ENCODE peak calls at places on chromosome 18, in ten cellular contexts. One of them, this sample, is unnamed.

GRCh38 chr18:12236934-12237832 is 17.0 kb upstream of the CIDEA start:
- DNase-seq in epithelial cell of proximal tubule: no peak
- DNase-seq in right atrium auricular region: peak; percentile 77
- DNase-seq in psoas muscle: peak; percentile 73
- DNase-seq in neuronal stem cell: peak; percentile 64
- DNase-seq in stomach: peak; percentile 75
- DNase-seq in A549: peak; percentile 57
- DNase-seq in pancreas: peak; percentile 81
- DNase-seq in HL-60: peak; percentile 74
- DNase-seq in uterus: peak; percentile 46
- DNase-seq in this sample: peak; percentile 69

GRCh38 chr18:49921278-49922037 is 108.1 kb upstream of the ACAA2 start:
- DNase-seq in epithelial cell of proximal tubule: no peak
- DNase-seq in right atrium auricular region: no peak
- DNase-seq in psoas muscle: no peak
- DNase-seq in neuronal stem cell: no peak
- DNase-seq in stomach: no peak
- DNase-seq in A549: no peak
- DNase-seq in pancreas: no peak
- DNase-seq in HL-60: no peak
- DNase-seq in uterus: no peak
- DNase-seq in this sample: no peak

GRCh38 chr18:37493352-37493935 is 72.2 kb downstream of the CELF4 start:
- DNase-seq in epithelial cell of proximal tubule: no peak
- DNase-seq in right atrium auricular region: no peak
- DNase-seq in psoas muscle: no peak
- DNase-seq in neuronal stem cell: no peak
- DNase-seq in stomach: no peak
- DNase-seq in A549: no peak
- DNase-seq in pancreas: no peak
- DNase-seq in HL-60: no peak
- DNase-seq in uterus: no peak
- DNase-seq in this sample: no peak

GRCh38 chr18:11899063-11899462 is 9.1 kb downstream of the MPPE1 start:
- DNase-seq in epithelial cell of proximal tubule: no peak
- DNase-seq in right atrium auricular region: no peak
- DNase-seq in psoas muscle: no peak
- DNase-seq in neuronal stem cell: no peak
- DNase-seq in stomach: no peak
- DNase-seq in A549: no peak
- DNase-seq in pancreas: no peak
- DNase-seq in HL-60: peak; percentile 60
- DNase-seq in uterus: no peak
- DNase-seq in this sample: no peak

GRCh38 chr18:48955528-48956261 is 4.9 kb upstream of the SMAD7 start:
- DNase-seq in epithelial cell of proximal tubule: no peak
- DNase-seq in right atrium auricular region: peak; percentile 90
- DNase-seq in psoas muscle: peak; percentile 81
- DNase-seq in neuronal stem cell: no peak
- DNase-seq in stomach: peak; percentile 50
- DNase-seq in A549: no peak
- DNase-seq in pancreas: no peak
- DNase-seq in HL-60: no peak
- DNase-seq in uterus: peak; percentile 79
- DNase-seq in this sample: no peak

GRCh38 chr18:2326999-2327398 is 244.3 kb downstream of the METTL4 start:
- DNase-seq in epithelial cell of proximal tubule: no peak
- DNase-seq in right atrium auricular region: no peak
- DNase-seq in psoas muscle: no peak
- DNase-seq in neuronal stem cell: no peak
- DNase-seq in stomach: no peak
- DNase-seq in A549: no peak
- DNase-seq in pancreas: no peak
- DNase-seq in HL-60: no peak
- DNase-seq in uterus: no peak
- DNase-seq in this sample: no peak

GRCh38 chr18:79634186-79634585 is 45.4 kb upstream of the CTDP1 start:
- DNase-seq in epithelial cell of proximal tubule: no peak
- DNase-seq in right atrium auricular region: peak; percentile 34
- DNase-seq in psoas muscle: no peak
- DNase-seq in neuronal stem cell: no peak
- DNase-seq in stomach: no peak
- DNase-seq in A549: no peak
- DNase-seq in pancreas: no peak
- DNase-seq in HL-60: no peak
- DNase-seq in uterus: no peak
- DNase-seq in this sample: no peak

GRCh38 chr18:55763805-55764204 is 175.8 kb upstream of the TCF4 start:
- DNase-seq in epithelial cell of proximal tubule: no peak
- DNase-seq in right atrium auricular region: no peak
- DNase-seq in psoas muscle: no peak
- DNase-seq in neuronal stem cell: no peak
- DNase-seq in stomach: no peak
- DNase-seq in A549: no peak
- DNase-seq in pancreas: no peak
- DNase-seq in HL-60: no peak
- DNase-seq in uterus: no peak
- DNase-seq in this sample: no peak

GRCh38 chr18:48133675-48134251 is 203.3 kb upstream of the SMAD2 start:
- DNase-seq in epithelial cell of proximal tubule: no peak
- DNase-seq in right atrium auricular region: no peak
- DNase-seq in psoas muscle: no peak
- DNase-seq in neuronal stem cell: no peak
- DNase-seq in stomach: peak; percentile 63
- DNase-seq in A549: no peak
- DNase-seq in pancreas: no peak
- DNase-seq in HL-60: no peak
- DNase-seq in uterus: peak; percentile 31
- DNase-seq in this sample: no peak

GRCh38 chr18:24677011-24677410 is 216.6 kb downstream of the HRH4 start:
- DNase-seq in epithelial cell of proximal tubule: no peak
- DNase-seq in right atrium auricular region: no peak
- DNase-seq in psoas muscle: no peak
- DNase-seq in neuronal stem cell: no peak
- DNase-seq in stomach: no peak
- DNase-seq in A549: no peak
- DNase-seq in pancreas: no peak
- DNase-seq in HL-60: no peak
- DNase-seq in uterus: no peak
- DNase-seq in this sample: no peak

GRCh38 chr18:55079481-55080350 is 120.5 kb upstream of the CCDC68 start:
- DNase-seq in epithelial cell of proximal tubule: no peak
- DNase-seq in right atrium auricular region: no peak
- DNase-seq in psoas muscle: no peak
- DNase-seq in neuronal stem cell: no peak
- DNase-seq in stomach: no peak
- DNase-seq in A549: no peak
- DNase-seq in pancreas: no peak
- DNase-seq in HL-60: no peak
- DNase-seq in uterus: peak; percentile 23
- DNase-seq in this sample: no peak

GRCh38 chr18:21904856-21905255 is 164.3 kb downstream of the MIB1 start:
- DNase-seq in epithelial cell of proximal tubule: no peak
- DNase-seq in right atrium auricular region: no peak
- DNase-seq in psoas muscle: peak; percentile 27
- DNase-seq in neuronal stem cell: no peak
- DNase-seq in stomach: no peak
- DNase-seq in A549: no peak
- DNase-seq in pancreas: peak; percentile 19
- DNase-seq in HL-60: no peak
- DNase-seq in uterus: peak; percentile 56
- DNase-seq in this sample: no peak

GRCh38 chr18:45785015-45785597 is 40.4 kb upstream of the SIGLEC15 start:
- DNase-seq in epithelial cell of proximal tubule: no peak
- DNase-seq in right atrium auricular region: no peak
- DNase-seq in psoas muscle: no peak
- DNase-seq in neuronal stem cell: no peak
- DNase-seq in stomach: no peak
- DNase-seq in A549: no peak
- DNase-seq in pancreas: no peak
- DNase-seq in HL-60: no peak
- DNase-seq in uterus: no peak
- DNase-seq in this sample: peak; percentile 9
- H3K4me3 ChIP-seq in epithelial cell of proximal tubule: no peak overlapping the region
- H3K4me3 ChIP-seq in right atrium auricular region: no peak overlapping the region
- H3K4me3 ChIP-seq in psoas muscle: no peak overlapping the region
- H3K4me3 ChIP-seq in neuronal stem cell: no peak overlapping the region
- H3K4me3 ChIP-seq in stomach: no peak overlapping the region
- H3K4me3 ChIP-seq in A549: no peak overlapping the region
- H3K4me3 ChIP-seq in pancreas: no peak overlapping the region
- H3K4me3 ChIP-seq in HL-60: no peak overlapping the region
- H3K4me3 ChIP-seq in uterus: no peak overlapping the region
- H3K4me3 ChIP-seq in this sample: no peak overlapping the region

DNA sequence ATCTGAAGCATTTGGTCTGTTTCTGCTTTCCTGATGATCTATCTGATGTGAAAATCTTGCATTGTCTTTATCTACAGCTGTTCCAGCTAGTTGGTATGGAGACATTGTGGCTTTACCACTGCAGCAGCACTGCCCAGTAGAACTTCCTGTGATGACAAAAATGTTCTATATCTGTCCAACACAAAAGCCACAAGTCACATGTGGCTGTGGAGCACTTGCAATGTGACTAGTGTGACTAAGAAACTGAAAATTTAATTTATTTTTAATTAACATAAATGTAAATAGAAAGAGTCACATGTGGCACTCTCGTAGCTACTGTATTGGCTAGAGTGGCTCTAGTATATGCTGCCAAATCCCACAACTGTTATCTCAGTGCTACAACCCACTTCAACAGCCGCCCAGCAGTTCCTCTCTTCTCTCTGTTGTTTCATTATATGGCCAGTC is 425.7 kb downstream of the SETBP1 start:
- DNase-seq in epithelial cell of proximal tubule: no peak
- DNase-seq in right atrium auricular region: no peak
- DNase-seq in psoas muscle: no peak
- DNase-seq in neuronal stem cell: no peak
- DNase-seq in stomach: no peak
- DNase-seq in A549: no peak
- DNase-seq in pancreas: no peak
- DNase-seq in HL-60: peak; percentile 48
- DNase-seq in uterus: no peak
- DNase-seq in this sample: no peak
- H3K4me3 ChIP-seq in epithelial cell of proximal tubule: no peak overlapping the region
- H3K4me3 ChIP-seq in right atrium auricular region: no peak overlapping the region
- H3K4me3 ChIP-seq in psoas muscle: no peak overlapping the region
- H3K4me3 ChIP-seq in neuronal stem cell: no peak overlapping the region
- H3K4me3 ChIP-seq in stomach: no peak overlapping the region
- H3K4me3 ChIP-seq in A549: no peak overlapping the region
- H3K4me3 ChIP-seq in pancreas: no peak overlapping the region
- H3K4me3 ChIP-seq in HL-60: no peak overlapping the region
- H3K4me3 ChIP-seq in uterus: no peak overlapping the region
- H3K4me3 ChIP-seq in this sample: no peak overlapping the region

DNA sequence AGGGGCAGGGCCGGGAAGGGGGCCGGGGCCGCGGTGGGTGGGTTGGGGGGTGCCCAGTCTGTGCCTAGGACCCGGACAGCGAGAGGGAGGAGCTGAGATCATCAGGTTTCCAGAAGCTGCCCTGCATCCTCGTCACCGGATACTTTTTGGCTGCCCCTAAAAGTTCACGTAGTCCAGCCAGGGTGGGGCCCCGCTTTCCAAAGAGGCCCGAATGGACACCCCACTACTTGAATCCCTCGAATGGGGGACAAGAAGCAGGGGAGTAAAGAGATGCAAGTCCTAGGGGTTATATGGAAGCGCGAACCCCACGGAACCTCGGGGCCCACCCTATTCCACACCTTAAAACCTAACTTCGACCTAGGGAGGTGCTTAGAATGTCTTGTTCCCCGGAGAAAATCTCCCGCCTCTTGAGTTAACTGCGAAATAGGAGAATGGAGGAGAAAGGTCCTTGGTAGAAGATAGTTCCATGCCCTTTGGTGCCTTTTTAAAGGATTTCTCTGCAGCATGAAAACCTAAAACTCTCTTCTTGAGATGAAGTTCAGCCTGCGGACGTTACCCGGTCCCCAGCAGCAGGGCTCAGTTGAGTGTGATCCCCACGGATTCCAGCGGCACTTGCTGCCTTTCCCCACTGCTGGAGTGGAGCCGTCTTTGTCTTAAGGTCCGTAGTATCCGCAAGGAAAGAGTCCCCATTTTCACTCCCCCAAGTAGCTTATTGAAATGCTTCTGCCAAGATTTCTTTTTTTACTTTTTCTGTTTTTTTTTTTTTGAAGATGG is 2.1 kb upstream of the RNF152 start:
- DNase-seq in epithelial cell of proximal tubule: no peak
- DNase-seq in right atrium auricular region: no peak
- DNase-seq in psoas muscle: no peak
- DNase-seq in neuronal stem cell: no peak
- DNase-seq in stomach: no peak
- DNase-seq in A549: no peak
- DNase-seq in pancreas: no peak
- DNase-seq in HL-60: no peak
- DNase-seq in uterus: peak; percentile 57
- DNase-seq in this sample: no peak
- H3K4me3 ChIP-seq in epithelial cell of proximal tubule: peak overlapping the region; percentile 70
- H3K4me3 ChIP-seq in right atrium auricular region: peak overlapping the region; percentile 83
- H3K4me3 ChIP-seq in psoas muscle: peak overlapping the region; percentile 83
- H3K4me3 ChIP-seq in neuronal stem cell: peak overlapping the region; percentile 54
- H3K4me3 ChIP-seq in stomach: peak overlapping the region; percentile 95
- H3K4me3 ChIP-seq in A549: peak overlapping the region; percentile 74
- H3K4me3 ChIP-seq in pancreas: peak overlapping the region; percentile 80
- H3K4me3 ChIP-seq in HL-60: peak overlapping the region; percentile 68
- H3K4me3 ChIP-seq in uterus: peak overlapping the region; percentile 83
- H3K4me3 ChIP-seq in this sample: peak overlapping the region; percentile 74

GRCh38 chr18:69757733-69758132 is 189.9 kb downstream of the CD226 start:
- DNase-seq in epithelial cell of proximal tubule: no peak
- DNase-seq in right atrium auricular region: no peak
- DNase-seq in psoas muscle: no peak
- DNase-seq in neuronal stem cell: no peak
- DNase-seq in stomach: no peak
- DNase-seq in A549: peak; percentile 15
- DNase-seq in pancreas: no peak
- DNase-seq in HL-60: no peak
- DNase-seq in uterus: no peak
- DNase-seq in this sample: no peak

GRCh38 chr18:69755856-69756496 is 191.7 kb downstream of the CD226 start:
- DNase-seq in epithelial cell of proximal tubule: no peak
- DNase-seq in right atrium auricular region: no peak
- DNase-seq in psoas muscle: no peak
- DNase-seq in neuronal stem cell: no peak
- DNase-seq in stomach: no peak
- DNase-seq in A549: no peak
- DNase-seq in pancreas: no peak
- DNase-seq in HL-60: no peak
- DNase-seq in uterus: no peak
- DNase-seq in this sample: no peak

GRCh38 chr18:69759046-69759445 is 188.6 kb downstream of the CD226 start:
- DNase-seq in epithelial cell of proximal tubule: no peak
- DNase-seq in right atrium auricular region: no peak
- DNase-seq in psoas muscle: no peak
- DNase-seq in neuronal stem cell: no peak
- DNase-seq in stomach: no peak
- DNase-seq in A549: no peak
- DNase-seq in pancreas: no peak
- DNase-seq in HL-60: no peak
- DNase-seq in uterus: no peak
- DNase-seq in this sample: no peak

GRCh38 chr18:69755041-69755440 is 192.6 kb downstream of the CD226 start:
- DNase-seq in epithelial cell of proximal tubule: no peak
- DNase-seq in right atrium auricular region: no peak
- DNase-seq in psoas muscle: no peak
- DNase-seq in neuronal stem cell: no peak
- DNase-seq in stomach: no peak
- DNase-seq in A549: no peak
- DNase-seq in pancreas: no peak
- DNase-seq in HL-60: no peak
- DNase-seq in uterus: no peak
- DNase-seq in this sample: no peak

GRCh38 chr18:69758458-69758857 is 189.2 kb downstream of the CD226 start:
- DNase-seq in epithelial cell of proximal tubule: no peak
- DNase-seq in right atrium auricular region: no peak
- DNase-seq in psoas muscle: no peak
- DNase-seq in neuronal stem cell: no peak
- DNase-seq in stomach: no peak
- DNase-seq in A549: no peak
- DNase-seq in pancreas: no peak
- DNase-seq in HL-60: no peak
- DNase-seq in uterus: no peak
- DNase-seq in this sample: no peak
- H3K4me3 ChIP-seq in epithelial cell of proximal tubule: no peak overlapping the region
- H3K4me3 ChIP-seq in right atrium auricular region: no peak overlapping the region
- H3K4me3 ChIP-seq in psoas muscle: no peak overlapping the region
- H3K4me3 ChIP-seq in neuronal stem cell: no peak overlapping the region
- H3K4me3 ChIP-seq in stomach: no peak overlapping the region
- H3K4me3 ChIP-seq in A549: no peak overlapping the region
- H3K4me3 ChIP-seq in pancreas: no peak overlapping the region
- H3K4me3 ChIP-seq in HL-60: no peak overlapping the region
- H3K4me3 ChIP-seq in uterus: no peak overlapping the region
- H3K4me3 ChIP-seq in this sample: no peak overlapping the region

This sample was measured in CD8-positive, alpha-beta T cell.